ENCODE peak calls at places on chromosomes 2 and 18, in five cellular contexts. J is NT2/D1, O is mucosa of descending colon, F is PC-3, P is body of pancreas. H is an unnamed sample. For H3K36me3, the result is how much of the 10 kb centered on the place peaks cover.

GRCh38 chr2:9166579-9167392 is 39.8 kb upstream of the ASAP2 start:
- DNase-seq in J (no peak), O (no peak), F (no peak), P (no peak), H (no peak)

GRCh38 chr2:62286089-62286785 is 90.3 kb downstream of the B3GNT2 start:
- DNase-seq in J (no peak), O (no peak), F (no peak), P (no peak), H (no peak)

GRCh38 chr2:188322569-188323531 is 31.2 kb downstream of the GULP1 start:
- DNase-seq in J (no peak), O (peak), F (peak), P (peak), H (no peak)

GRCh38 chr2:69202323-69202722 is 184.7 kb downstream of the GFPT1 start:
- DNase-seq in J (no peak), O (no peak), F (no peak), P (no peak), H (no peak)

GRCh38 chr2:85707304-85707703 is 13.1 kb downstream of the GNLY start:
- DNase-seq in J (peak), O (peak), F (peak), P (peak), H (no peak)

GRCh38 chr18:61991201-61991600 is 98.4 kb upstream of the RNF152 start:
- DNase-seq in J (no peak), O (no peak), F (peak), P (no peak), H (no peak)

GRCh38 chr2:197131558-197131855 is 179.1 kb downstream of the ANKRD44 start:
- DNase-seq in J (no peak), O (no peak), F (no peak), P (no peak), H (no peak)

GRCh38 chr2:120396519-120397361 is 50.8 kb downstream of the INHBB start:
- DNase-seq in J (no peak), O (no peak), F (no peak), P (no peak), H (no peak)

GRCh38 chr2:127637725-127638252 is 8.2 kb upstream of the GPR17 start:
- DNase-seq in J (peak), O (no peak), F (peak), P (no peak), H (no peak)

GRCh38 chr2:52879561-52879960 is 888.0 kb upstream of the CHAC2 start:
- DNase-seq in J (no peak), O (no peak), F (no peak), P (no peak), H (no peak)

GRCh38 chr2:231556981-231557380 is 26.7 kb upstream of the NMUR1 start:
- DNase-seq in J (no peak), O (no peak), F (no peak), P (no peak), H (no peak)

GRCh38 chr2:231552752-231553151 is 22.5 kb upstream of the NMUR1 start:
- DNase-seq in J (no peak), O (no peak), F (no peak), P (no peak), H (no peak)

GRCh38 chr2:231554748-231555545 is 24.7 kb upstream of the NMUR1 start:
- DNase-seq in J (no peak), O (peak), F (no peak), P (peak), H (peak)

GRCh38 chr2:231557571-231558217 is 27.4 kb upstream of the NMUR1 start:
- DNase-seq in J (peak), O (peak), F (peak), P (peak), H (peak)

DNA sequence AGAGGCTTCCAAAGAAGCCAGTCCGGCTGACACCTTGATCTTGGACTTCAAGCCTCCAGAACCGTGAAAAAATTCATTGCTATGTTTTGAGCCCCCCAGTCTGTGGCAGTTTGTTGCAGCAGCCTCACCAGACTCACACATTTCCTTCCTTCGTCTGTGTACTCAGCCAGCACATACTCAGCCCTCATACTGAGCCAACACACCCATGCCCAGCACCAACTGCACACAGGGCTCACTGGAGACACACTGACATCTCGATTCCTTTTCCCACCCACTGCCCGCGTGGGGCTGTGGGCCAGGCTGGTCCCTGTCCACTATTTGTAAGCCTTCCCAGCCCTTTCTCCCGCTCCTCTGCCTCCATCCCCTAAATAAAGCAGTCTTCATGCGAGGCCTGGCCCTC is 24.1 kb upstream of the NMUR1 start:
- DNase-seq in J (no peak), O (no peak), F (no peak), P (no peak), H (no peak)
- H3K4me3 ChIP-seq in J (no peak), O (no peak), F (no peak), P (no peak), H (peak)

GRCh38 chr2:225416616-225417367 is 17.3 kb downstream of the NYAP2 start:
- DNase-seq in J (no peak), O (no peak), F (no peak), P (no peak), H (no peak)
- H3K36me3 ChIP-seq in J (under half), O (under half), F (under half), P (under half), H (under half)

GRCh38 chr18:9193031-9193430 is 56.5 kb downstream of the ANKRD12 start:
- DNase-seq in J (no peak), O (no peak), F (no peak), P (no peak), H (no peak)
- H3K4me3 ChIP-seq in J (no peak), O (no peak), F (no peak), P (no peak), H (no peak)

DNA sequence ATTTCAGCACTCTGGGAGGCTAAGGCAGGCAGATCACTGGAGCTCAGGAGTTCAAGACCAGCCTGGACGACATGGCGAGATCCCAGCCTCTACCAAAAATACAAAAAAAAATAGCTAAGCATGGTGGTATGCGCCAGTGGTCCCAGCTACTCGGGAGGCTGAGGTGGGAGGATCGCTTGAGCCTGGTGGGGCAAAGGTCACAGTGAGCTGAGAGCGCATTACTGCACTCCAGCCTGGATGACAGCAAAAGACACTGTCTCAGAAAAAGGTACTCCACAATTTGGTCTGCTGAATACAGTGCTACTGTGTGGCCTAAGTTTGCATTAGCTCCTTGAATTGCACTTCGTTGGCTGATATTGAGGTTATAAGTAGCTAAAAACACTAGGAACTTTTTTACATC is 97.9 kb downstream of the FEZ2 start:
- DNase-seq in J (no peak), O (no peak), F (no peak), P (no peak), H (no peak)
- H3K36me3 ChIP-seq in J (under half), O (under half), F (under half), P (under half), H (under half)

DNA sequence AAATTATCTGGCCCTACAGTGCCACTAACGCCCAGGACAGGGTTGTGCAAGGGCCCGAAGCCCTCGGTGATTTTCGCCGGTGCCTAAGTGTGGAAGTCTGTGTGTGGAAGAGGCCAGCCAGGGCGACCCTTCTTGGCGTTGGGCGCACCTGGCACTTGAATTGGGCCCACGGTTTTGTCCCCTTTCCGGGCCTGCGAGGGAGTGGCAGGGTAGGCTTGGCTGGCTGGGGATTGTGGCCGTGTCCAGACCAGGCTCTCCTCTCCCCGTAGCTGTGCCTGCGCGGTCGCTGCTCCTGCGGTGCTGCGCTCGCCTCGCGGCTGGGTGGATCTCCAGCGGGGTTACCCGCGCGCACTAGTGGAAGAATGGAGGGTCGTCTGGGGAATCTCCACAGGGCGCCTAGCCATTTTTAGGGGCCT is 16.2 kb downstream of the EVX2 start:
- DNase-seq in J (no peak), O (no peak), F (no peak), P (no peak), H (no peak)
- H3K4me3 ChIP-seq in J (no peak), O (no peak), F (no peak), P (no peak), H (peak)

GRCh38 chr18:76620326-76620813 is 125.3 kb upstream of the ZNF516 start:
- DNase-seq in J (peak), O (peak), F (no peak), P (peak), H (peak)

GRCh38 chr18:76621782-76622495 is 126.9 kb upstream of the ZNF516 start:
- DNase-seq in J (no peak), O (no peak), F (no peak), P (no peak), H (no peak)

GRCh38 chr18:76618721-76619120 is 123.7 kb upstream of the ZNF516 start:
- DNase-seq in J (no peak), O (no peak), F (no peak), P (no peak), H (no peak)

GRCh38 chr18:76621184-76621583 is 126.1 kb upstream of the ZNF516 start:
- DNase-seq in J (no peak), O (no peak), F (no peak), P (no peak), H (no peak)

DNA sequence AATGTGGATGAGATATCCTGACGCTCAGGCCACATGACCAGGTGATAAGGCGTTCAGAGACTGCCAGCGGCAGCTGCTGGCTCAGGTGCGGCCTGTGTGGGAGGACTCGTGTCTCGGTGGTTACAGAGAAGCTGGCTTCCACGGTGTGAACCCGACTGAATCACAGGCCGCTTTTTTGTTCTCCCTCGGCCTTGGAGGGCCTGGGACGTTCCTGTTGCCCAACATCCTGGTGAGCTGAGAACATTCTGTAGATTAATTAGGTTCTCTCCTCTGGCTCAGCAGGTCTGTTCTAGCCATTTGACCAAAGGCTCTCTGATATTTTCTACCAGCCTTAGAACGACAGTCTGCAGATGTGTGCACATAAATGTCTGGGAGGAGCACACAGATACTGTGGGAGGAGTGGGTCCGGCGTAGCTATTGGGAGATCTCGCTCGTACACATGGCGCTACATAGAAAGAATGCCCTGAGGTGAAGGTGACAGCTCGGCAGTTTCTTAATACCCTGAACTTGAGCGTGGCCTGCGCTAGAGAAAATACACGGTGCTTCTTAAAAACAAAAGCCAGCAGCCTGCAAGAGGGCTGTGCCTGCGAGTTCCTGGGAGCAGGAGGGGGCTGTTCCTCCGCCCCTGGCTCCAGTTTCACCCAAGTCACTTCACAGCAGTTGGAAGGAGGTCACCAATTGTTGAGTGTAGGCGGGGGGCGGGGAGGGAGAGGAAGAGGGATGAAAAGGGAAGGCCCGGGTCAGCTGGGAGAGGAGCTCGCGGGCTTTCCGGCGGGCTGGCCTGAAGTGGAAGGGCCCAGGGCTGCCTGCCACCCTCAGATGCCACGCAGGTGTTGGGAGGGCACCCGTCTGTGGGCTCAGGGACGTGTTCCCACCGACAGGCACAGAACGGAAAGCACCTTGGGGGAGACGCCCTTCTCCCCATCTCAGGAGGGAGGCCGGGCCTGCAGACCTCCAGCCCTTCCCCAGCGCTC is 124.6 kb upstream of the ZNF516 start:
- DNase-seq in J (no peak), O (peak), F (no peak), P (peak), H (peak)
- H3K36me3 ChIP-seq in J (under half), O (under half), F (under half), P (under half), H (under half)

H was measured in left ventricle myocardium inferior.